ENCODE peak calls at places on chromosomes 1 and 21, in nine cellular contexts. T is RCC 7860; I is posterior vena cava; H is NCI-H748 treated with DMSO at 0.1 percent for 48 hours; Q is stimulated activated CD4-positive, alpha-beta T cell treated with anti-CD3 and anti-CD28 coated beads, TNF-alpha, amount 100 ng/mL, for 4 hours; L is T-helper 2 cell; D is right cardiac atrium; E is EH; P is naive thymus-derived CD4-positive, alpha-beta T cell. N is an unnamed sample.

GRCh38 chr1:174222166-174222949 is 63.0 kb downstream of the RABGAP1L start:
- DNase-seq in T (peak), I (no peak), H (no peak), Q (no peak), L (peak), D (no peak), E (peak), P (no peak), N (no peak)

GRCh38 chr1:234683856-234684632 is 74.1 kb upstream of the IRF2BP2 start:
- DNase-seq in T (peak), I (peak), H (no peak), Q (no peak), L (no peak), D (peak), E (peak), P (no peak), N (no peak)

GRCh38 chr1:70143052-70143659 is 62.2 kb downstream of the LRRC40 start:
- DNase-seq in T (no peak), I (no peak), H (no peak), Q (no peak), L (no peak), D (no peak), E (peak), P (no peak), N (no peak)

GRCh38 chr1:180269848-180270766 is 40.0 kb downstream of the LHX4 start:
- DNase-seq in T (no peak), I (peak), H (no peak), Q (no peak), L (no peak), D (peak), E (no peak), P (no peak), N (no peak)

GRCh38 chr1:167634435-167634834 is 4.4 kb downstream of the RCSD1 start:
- DNase-seq in T (no peak), I (no peak), H (no peak), Q (no peak), L (no peak), D (no peak), E (peak), P (no peak), N (no peak)

GRCh38 chr1:172070055-172070454 is 228.8 kb downstream of the DNM3 start:
- DNase-seq in T (no peak), I (no peak), H (no peak), Q (no peak), L (no peak), D (no peak), E (no peak), P (no peak), N (no peak)

GRCh38 chr1:165914136-165914798 is 86.9 kb downstream of the UCK2 start:
- DNase-seq in T (peak), I (no peak), H (peak), Q (no peak), L (peak), D (no peak), E (peak), P (peak), N (peak)

GRCh38 chr1:8910331-8910730 is 31.8 kb upstream of the ENO1 start:
- DNase-seq in T (no peak), I (no peak), H (no peak), Q (no peak), L (no peak), D (no peak), E (no peak), P (no peak), N (no peak)

GRCh38 chr1:246117066-246117791 is 389.9 kb downstream of the SMYD3 start:
- DNase-seq in T (peak), I (no peak), H (peak), Q (no peak), L (peak), D (no peak), E (peak), P (peak), N (peak)

GRCh38 chr21:18228060-18228739 is 16.4 kb upstream of the CHODL start:
- DNase-seq in T (no peak), I (no peak), H (no peak), Q (no peak), L (no peak), D (peak), E (no peak), P (no peak), N (no peak)

GRCh38 chr1:98704474-98704873 is 43.0 kb downstream of the SNX7 start:
- DNase-seq in T (no peak), I (no peak), H (no peak), Q (no peak), L (peak), D (no peak), E (peak), P (no peak), N (no peak)

GRCh38 chr1:229848762-229849677 is 218.0 kb upstream of the GALNT2 start:
- DNase-seq in T (no peak), I (no peak), H (peak), Q (no peak), L (peak), D (no peak), E (peak), P (no peak), N (no peak)

GRCh38 chr1:31811605-31812004 is 4.2 kb downstream of the SPOCD1 start:
- DNase-seq in T (peak), I (peak), H (peak), Q (no peak), L (no peak), D (no peak), E (peak), P (no peak), N (no peak)

GRCh38 chr1:117967472-117967871 is 37.9 kb downstream of the WDR3 start:
- DNase-seq in T (no peak), I (no peak), H (no peak), Q (no peak), L (no peak), D (no peak), E (peak), P (no peak), N (no peak)

GRCh38 chr1:106173101-106173500 is 883.4 kb upstream of the PRMT6 start:
- DNase-seq in T (no peak), I (no peak), H (no peak), Q (no peak), L (no peak), D (no peak), E (no peak), P (no peak), N (no peak)

GRCh38 chr1:18109058-18109755 is 1.6 kb downstream of the IGSF21 start:
- DNase-seq in T (no peak), I (no peak), H (no peak), Q (no peak), L (no peak), D (no peak), E (no peak), P (no peak), N (no peak)

GRCh38 chr1:156659994-156660751 is 17.0 kb downstream of the NES start:
- DNase-seq in T (peak), I (peak), H (peak), Q (peak), L (peak), D (peak), E (peak), P (peak), N (peak)

GRCh38 chr21:46431884-46432488 is 26.7 kb upstream of the DIP2A start:
- DNase-seq in T (no peak), I (no peak), H (no peak), Q (no peak), L (no peak), D (no peak), E (no peak), P (no peak), N (no peak)